ENCODE peak calls at places on chromosomes 11 and 22, in six cellular contexts. Z is ovary, V is right lobe of liver, H is A549, A is gastrocnemius medialis, S is prostate gland. G is an unnamed sample.
A peak's percentile ranks its signal among the peaks of the same experiment; 100 is the strongest.

GRCh38 chr11:12242071-12242672 is 131.8 kb downstream of the MICAL2 start:
- DNase-seq in Z (no peak), V (no peak), H (no peak), A (no peak), S (no peak), G (no peak)

GRCh38 chr11:126149759-126150236 is 61.7 kb downstream of the RPUSD4 start:
- DNase-seq in Z (no peak), V (no peak), H (no peak), A (no peak), S (no peak), G (no peak)

GRCh38 chr11:36055356-36055755 is 111.5 kb downstream of the LDLRAD3 start:
- DNase-seq in Z (no peak), V (no peak), H (no peak), A (no peak), S (no peak), G (no peak)

GRCh38 chr22:27349456-27349855 is 452.1 kb downstream of the MN1 start:
- DNase-seq in Z (no peak), V (no peak), H (no peak), A (no peak), S (no peak), G (no peak)

GRCh38 chr22:35872451-35872850 is 154.8 kb downstream of the APOL5 start:
- DNase-seq in Z (no peak), V (no peak), H (no peak), A (no peak), S (no peak), G (no peak)

GRCh38 chr11:47524200-47524874 is 28.6 kb downstream of the CELF1 start:
- DNase-seq in Z (no peak), V (no peak), H (no peak), A (no peak), S (peak; percentile 8), G (no peak)

GRCh38 chr11:1746516-1746931 is 3.9 kb downstream of the IFITM10 start:
- DNase-seq in Z (no peak), V (no peak), H (no peak), A (no peak), S (no peak), G (no peak)

GRCh38 chr11:67312187-67313021 is 9.1 kb downstream of the SSH3 start:
- DNase-seq in Z (no peak), V (no peak), H (peak; percentile 57), A (no peak), S (peak; percentile 96), G (no peak)

GRCh38 chr22:19713650-19714319 is 518 bp upstream of the SEPTIN5 start:
- DNase-seq in Z (peak; percentile 46), V (no peak), H (no peak), A (no peak), S (no peak), G (no peak)

GRCh38 chr11:44005076-44005800 is 42.5 kb upstream of the ACCSL start:
- DNase-seq in Z (peak; percentile 38), V (no peak), H (no peak), A (no peak), S (no peak), G (no peak)

GRCh38 chr11:107593941-107594340 is 3.0 kb downstream of the ELMOD1 start:
- DNase-seq in Z (no peak), V (no peak), H (no peak), A (no peak), S (no peak), G (no peak)

GRCh38 chr11:72069787-72070251 is 10.5 kb downstream of the NUMA1 start:
- DNase-seq in Z (peak; percentile 71), V (peak; percentile 85), H (peak; percentile 78), A (peak; percentile 77), S (peak; percentile 54), G (no peak)

GRCh38 chr22:17588606-17589005 is 25.3 kb downstream of the SLC25A18 start:
- DNase-seq in Z (no peak), V (no peak), H (no peak), A (no peak), S (no peak), G (no peak)

GRCh38 chr22:17590586-17590985 is 27.3 kb downstream of the SLC25A18 start:
- DNase-seq in Z (no peak), V (no peak), H (no peak), A (no peak), S (no peak), G (no peak)

GRCh38 chr22:17587631-17588030 is 24.3 kb downstream of the SLC25A18 start:
- DNase-seq in Z (no peak), V (no peak), H (no peak), A (no peak), S (no peak), G (no peak)

GRCh38 chr22:17592201-17592600 is 28.9 kb downstream of the SLC25A18 start:
- DNase-seq in Z (no peak), V (no peak), H (no peak), A (no peak), S (no peak), G (no peak)

DNA sequence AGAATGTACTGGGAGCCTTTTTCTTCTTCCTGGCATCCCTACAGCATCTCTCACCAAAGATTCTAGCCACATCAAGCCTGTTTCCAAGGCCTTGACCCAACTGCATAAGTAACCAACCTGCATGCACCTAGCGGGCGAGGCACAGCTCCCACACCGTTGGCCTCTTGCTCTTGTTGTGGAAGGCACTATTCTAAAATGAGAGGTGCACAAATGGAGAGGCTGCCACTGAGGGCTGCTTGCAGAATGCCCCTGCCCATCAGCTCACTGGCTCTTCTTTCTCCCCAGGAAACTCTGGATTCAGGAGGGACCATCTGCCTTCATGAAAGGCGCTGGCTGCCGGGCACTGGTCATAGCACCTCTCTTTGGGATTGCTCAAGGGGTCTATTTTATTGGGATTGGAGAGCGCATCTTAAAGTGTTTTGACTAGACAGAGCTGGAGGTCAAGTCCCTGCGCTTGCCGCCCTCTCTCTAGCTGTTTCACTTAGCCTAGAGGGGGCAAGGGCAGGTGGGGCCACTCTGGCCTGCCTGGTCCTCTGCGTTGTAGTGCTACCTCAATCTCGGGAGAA is 26.6 kb downstream of the SLC25A18 start:
- DNase-seq in Z (no peak), V (no peak), H (no peak), A (no peak), S (no peak), G (no peak)
- TF ChIP-seq POLR2A in Z (no peak), V (no peak), H (no peak), A (no peak), S (no peak), G (no peak)

GRCh38 chr11:74142624-74143023 is 28.2 kb downstream of the C2CD3 start:
- DNase-seq in Z (no peak), V (no peak), H (no peak), A (no peak), S (no peak), G (no peak)
- H3K4me1 ChIP-seq in Z (no peaks in the 10 kb centered on the region), V (no peaks in the 10 kb centered on the region), H (peaks cover 67% of the 10 kb centered on the region), A (peaks cover 43% of the 10 kb centered on the region), S (peaks cover 18% of the 10 kb centered on the region), G (peaks cover 4% of the 10 kb centered on the region)

DNA sequence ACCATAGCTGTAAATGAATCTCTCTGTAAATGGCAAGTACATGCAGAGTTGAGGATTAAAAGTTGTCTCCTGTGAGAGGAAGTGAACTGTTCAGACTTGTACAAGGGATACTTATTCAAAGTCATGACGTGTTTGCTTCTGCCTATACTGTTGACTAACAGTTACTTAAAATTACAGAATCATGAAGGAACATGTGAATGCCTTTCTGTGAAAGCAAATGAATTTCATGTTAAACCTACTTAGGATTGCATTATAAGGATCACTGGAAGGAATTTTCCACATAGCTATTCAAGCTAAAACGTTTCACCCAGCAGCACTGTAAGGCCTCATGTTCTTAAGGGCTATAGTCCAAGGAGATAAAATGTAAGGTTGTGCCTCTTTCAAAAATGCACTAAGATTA is 93.4 kb upstream of the BIRC3 start:
- DNase-seq in Z (no peak), V (no peak), H (no peak), A (no peak), S (peak; percentile 35), G (no peak)
- H3K27ac ChIP-seq in Z (no peak overlapping the region), V (no peak overlapping the region), H (no peak overlapping the region), A (no peak overlapping the region), S (no peak overlapping the region), G (peak overlapping the region; percentile 73)

GRCh38 chr11:34250732-34251639 is 106.8 kb downstream of the ABTB2 start:
- DNase-seq in Z (no peak), V (peak; percentile 39), H (peak; percentile 69), A (peak; percentile 68), S (no peak), G (no peak)
- TF ChIP-seq POLR2A in Z (no peak), V (no peak), H (no peak), A (no peak), S (no peak), G (no peak)

GRCh38 chr22:25084405-25085107 is 115.1 kb upstream of the CRYBB3 start:
- DNase-seq in Z (no peak), V (no peak), H (no peak), A (no peak), S (no peak), G (no peak)

GRCh38 chr22:25082096-25082495 is 117.6 kb upstream of the CRYBB3 start:
- DNase-seq in Z (no peak), V (no peak), H (no peak), A (no peak), S (no peak), G (no peak)

GRCh38 chr22:25081409-25081824 is 118.2 kb upstream of the CRYBB3 start:
- DNase-seq in Z (no peak), V (no peak), H (peak; percentile 29), A (no peak), S (peak; percentile 28), G (no peak)

GRCh38 chr22:25085156-25085555 is 114.5 kb upstream of the CRYBB3 start:
- DNase-seq in Z (no peak), V (no peak), H (no peak), A (no peak), S (no peak), G (no peak)

GRCh38 chr22:25083414-25084166 is 116.1 kb upstream of the CRYBB3 start:
- DNase-seq in Z (no peak), V (no peak), H (no peak), A (no peak), S (no peak), G (no peak)
- H3K4me1 ChIP-seq in Z (peaks cover 5% of the 10 kb centered on the region), V (peaks cover 20% of the 10 kb centered on the region), H (peaks cover 7% of the 10 kb centered on the region), A (no peaks in the 10 kb centered on the region), S (no peaks in the 10 kb centered on the region), G (peaks cover 10% of the 10 kb centered on the region)

G was measured in esophagus squamous epithelium.